ENCODE peak calls at places on chromosomes 1 and 21, in four cellular contexts. C, G, W and I are unnamed samples. For H3K4me1, the result is how much of the 10 kb centered on the place peaks cover.

GRCh38 chr1:204990059-204990664 is 52.9 kb upstream of the CNTN2 start:
- DNase-seq in W (no peak), C (no peak), G (no peak), I (no peak)

GRCh38 chr1:182962554-182963115 is 9.7 kb upstream of the SHCBP1L start:
- DNase-seq in W (no peak), G (peak), C (peak), I (peak)

GRCh38 chr1:33348194-33348593 is 27.3 kb upstream of the A3GALT2 start:
- DNase-seq in G (peak), C (no peak), W (no peak), I (no peak)

GRCh38 chr1:227948493-227949260 is 945 bp upstream of the WNT9A start:
- DNase-seq in W (no peak), G (no peak), C (no peak), I (peak)

GRCh38 chr21:31872452-31873274 is at the start of gene HUNK:
- DNase-seq in G (peak), C (no peak), W (no peak), I (peak)

GRCh38 chr1:153548722-153549695 is at the start of gene S100A3:
- DNase-seq in G (peak), C (no peak), W (no peak), I (peak)

GRCh38 chr1:3483801-3484444 is 29.5 kb downstream of the ARHGEF16 start:
- DNase-seq in W (no peak), G (no peak), C (peak), I (no peak)

GRCh38 chr1:74819062-74819461 is 86.1 kb downstream of the TYW3 start:
- DNase-seq in C (no peak), W (no peak), G (peak), I (peak)

GRCh38 chr1:12370241-12370980 is 140.6 kb downstream of the VPS13D start:
- DNase-seq in G (no peak), W (no peak), C (no peak), I (no peak)

GRCh38 chr1:29601021-29601420 is 364.7 kb downstream of the PTPRU start:
- DNase-seq in W (no peak), C (peak), G (no peak), I (no peak)

GRCh38 chr1:2546515-2547209 is 9.5 kb upstream of the TNFRSF14 start:
- DNase-seq in W (peak), G (peak), C (peak), I (peak)

GRCh38 chr1:209703834-209704504 is 677 bp upstream of the HSD11B1 start:
- DNase-seq in C (no peak), W (no peak), G (no peak), I (no peak)

GRCh38 chr1:96515430-96515829 is 206.2 kb upstream of the PTBP2 start:
- DNase-seq in C (no peak), G (no peak), W (no peak), I (no peak)

GRCh38 chr1:203340112-203340804 is 10.7 kb downstream of the FMOD start:
- DNase-seq in W (peak), G (peak), C (peak), I (peak)

GRCh38 chr1:41175546-41175945 is 66.6 kb downstream of the SCMH1 start:
- DNase-seq in G (peak), W (no peak), C (no peak), I (no peak)

GRCh38 chr1:156461781-156462647 is 38.6 kb downstream of the MEF2D start:
- DNase-seq in G (no peak), W (no peak), C (no peak), I (peak)

GRCh38 chr1:183070923-183071618 is 47.9 kb downstream of the LAMC1 start:
- DNase-seq in C (no peak), G (peak), W (no peak), I (no peak)

GRCh38 chr1:51612349-51612982 is 4.4 kb upstream of the OSBPL9 start:
- DNase-seq in W (no peak), G (peak), C (no peak), I (no peak)

GRCh38 chr1:173914366-173914871 is 2.7 kb downstream of the SERPINC1 start:
- DNase-seq in G (peak), W (peak), C (peak), I (no peak)

GRCh38 chr21:25898671-25899070 is 163.9 kb downstream of the GABPA start:
- DNase-seq in G (no peak), W (no peak), C (no peak), I (peak)

GRCh38 chr1:83954301-83954823 is 44.6 kb downstream of the TTLL7 start:
- DNase-seq in W (no peak), G (no peak), C (no peak), I (no peak)

GRCh38 chr1:29711582-29712274 is 475.4 kb downstream of the PTPRU start:
- DNase-seq in W (no peak), C (no peak), G (peak), I (no peak)

GRCh38 chr1:236389253-236389652 is 4.8 kb upstream of the EDARADD start:
- DNase-seq in C (no peak), W (no peak), G (no peak), I (no peak)

GRCh38 chr1:179550753-179551682 is 24.7 kb downstream of the NPHS2 start:
- DNase-seq in C (no peak), G (peak), W (no peak), I (peak)

GRCh38 chr1:6906783-6907182 is 121.5 kb downstream of the CAMTA1 start:
- DNase-seq in W (no peak), C (no peak), G (no peak), I (no peak)

GRCh38 chr1:204931313-204931712 is 60.7 kb downstream of the NFASC start:
- DNase-seq in W (no peak), G (no peak), C (no peak), I (no peak)

GRCh38 chr21:44437371-44437695 is 18.0 kb upstream of the LRRC3 start:
- DNase-seq in W (no peak), G (no peak), C (no peak), I (no peak)

GRCh38 chr1:198121058-198121829 is 35.6 kb upstream of the NEK7 start:
- DNase-seq in C (no peak), G (peak), W (no peak), I (peak)

GRCh38 chr1:16618719-16619118 is 5.4 kb upstream of the NBPF1 start:
- DNase-seq in C (peak), W (no peak), G (no peak), I (no peak)

GRCh38 chr1:240122639-240123604 is 31.2 kb downstream of the FMN2 start:
- DNase-seq in G (no peak), W (no peak), C (no peak), I (no peak)

GRCh38 chr1:218344814-218345672 is at the start of gene TGFB2:
- DNase-seq in W (no peak), G (peak), C (no peak), I (peak)

GRCh38 chr1:61111084-61112050 is 29.0 kb downstream of the NFIA start:
- DNase-seq in C (no peak), W (no peak), G (no peak), I (no peak)
- H3K27ac ChIP-seq in C (no peak), W (no peak), G (no peak), I (no peak)

GRCh38 chr1:94801919-94802546 is 18.1 kb upstream of the SLC44A3 start:
- DNase-seq in G (peak), C (no peak), W (no peak), I (peak)
- H3K4me1 ChIP-seq in G (under half), C (under half), W (under half), I (under half)

DNA sequence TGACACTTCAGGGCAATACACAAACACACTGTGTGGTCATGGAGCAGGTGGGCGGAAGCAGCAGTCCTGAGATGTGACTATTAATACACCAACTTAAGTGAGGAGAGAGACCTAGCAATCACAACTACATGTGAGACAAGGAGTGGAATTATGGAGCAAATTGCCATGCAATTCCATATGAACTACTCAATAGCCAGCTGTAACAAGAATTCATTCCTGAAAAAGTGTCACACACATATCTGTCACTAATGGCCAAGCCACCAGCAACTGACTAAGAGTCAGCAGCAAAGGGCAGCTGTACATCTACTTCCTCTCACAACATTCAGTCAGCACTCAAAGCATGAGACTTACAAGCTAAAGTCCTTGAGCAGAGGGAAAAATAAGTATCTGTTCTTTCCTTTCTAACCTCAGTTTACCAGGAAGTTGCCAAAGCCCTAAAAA is 46.2 kb downstream of the GPR3 start:
- DNase-seq in W (no peak), C (no peak), G (no peak), I (no peak)
- H3K27ac ChIP-seq in W (no peak), C (no peak), G (no peak), I (no peak)

DNA sequence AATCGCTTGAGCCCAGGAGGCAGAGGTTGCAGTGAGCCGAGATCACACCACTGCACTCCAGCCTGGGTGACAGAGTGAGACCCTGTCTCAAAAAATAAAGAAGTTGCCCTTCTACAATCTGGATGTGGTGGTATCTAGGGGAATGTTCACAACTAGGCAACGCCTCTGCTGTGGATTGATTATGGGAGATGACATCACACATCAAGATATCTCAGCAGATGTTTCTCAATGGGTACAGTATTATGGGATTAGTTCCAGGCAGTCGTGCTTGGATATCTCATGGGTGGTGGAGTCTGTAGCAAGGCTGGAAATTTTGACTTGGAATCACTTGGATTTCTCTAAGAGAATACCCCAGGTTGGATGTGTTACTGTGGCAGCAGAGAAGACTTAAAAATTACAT is 7.7 kb downstream of the IFNAR2 start:
- DNase-seq in W (no peak), C (no peak), G (no peak), I (no peak)
- H3K4me1 ChIP-seq in W (half or more), C (half or more), G (under half), I (under half)

DNA sequence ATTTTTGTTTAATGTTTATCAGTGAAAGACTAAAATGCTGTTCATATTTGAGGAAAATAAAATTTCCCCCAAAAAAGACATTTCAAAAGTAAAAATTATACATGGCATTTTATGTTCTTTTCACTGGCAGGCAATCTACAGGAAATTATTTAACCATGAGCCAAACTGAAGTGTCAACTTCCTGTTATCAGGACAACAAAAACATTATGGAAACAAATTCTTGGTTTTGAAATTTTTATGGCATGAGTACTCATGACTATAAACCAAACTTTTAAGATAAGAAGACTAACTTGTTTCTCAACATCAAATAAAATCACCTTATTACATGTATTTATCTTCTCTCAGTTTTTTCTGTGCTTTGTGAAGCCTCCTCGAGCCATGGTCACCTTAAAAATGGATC is 698.6 kb downstream of the LTN1 start:
- DNase-seq in G (peak), C (no peak), W (no peak), I (no peak)
- H3K27ac ChIP-seq in G (peak), C (no peak), W (no peak), I (no peak)

GRCh38 chr1:10200620-10201019 is 9.8 kb upstream of the KIF1B start:
- DNase-seq in W (no peak), G (no peak), C (no peak), I (no peak)
- H3K4me1 ChIP-seq in W (under half), G (under half), C (under half), I (under half)